ENCODE peak calls at places on chromosome 4, in seven cellular contexts. One of them, this sample, is unnamed.

GRCh38 chr4:39451423-39452023 is 7.2 kb downstream of the RPL9 start:
- DNase-seq in SK-N-SH: no peak
- DNase-seq in CD4-positive, alpha-beta memory T cell: no peak
- DNase-seq in tibial artery: no peak
- DNase-seq in NCI-H2107: no peak
- DNase-seq in NCI-H69: no peak
- DNase-seq in colonic mucosa: no peak
- DNase-seq in this sample: no peak

GRCh38 chr4:10093801-10094552 is 22.6 kb downstream of the WDR1 start:
- DNase-seq in CD4-positive, alpha-beta memory T cell: no peak
- DNase-seq in tibial artery: no peak
- DNase-seq in NCI-H69: no peak
- DNase-seq in colonic mucosa: no peak
- DNase-seq in NCI-H2107: no peak
- DNase-seq in SK-N-SH: peak
- DNase-seq in this sample: no peak

GRCh38 chr4:96598465-96598864 is 758.6 kb downstream of the PDHA2 start:
- DNase-seq in NCI-H2107: no peak
- DNase-seq in CD4-positive, alpha-beta memory T cell: no peak
- DNase-seq in SK-N-SH: no peak
- DNase-seq in colonic mucosa: no peak
- DNase-seq in NCI-H69: no peak
- DNase-seq in tibial artery: no peak
- DNase-seq in this sample: no peak

GRCh38 chr4:134201216-134202098 is at the start of gene PABPC4L:
- DNase-seq in colonic mucosa: peak
- DNase-seq in SK-N-SH: no peak
- DNase-seq in CD4-positive, alpha-beta memory T cell: no peak
- DNase-seq in NCI-H69: peak
- DNase-seq in NCI-H2107: peak
- DNase-seq in tibial artery: peak
- DNase-seq in this sample: peak

GRCh38 chr4:55258152-55258863 is 87.7 kb upstream of the SRD5A3 start:
- DNase-seq in tibial artery: no peak
- DNase-seq in colonic mucosa: no peak
- DNase-seq in SK-N-SH: no peak
- DNase-seq in NCI-H69: no peak
- DNase-seq in CD4-positive, alpha-beta memory T cell: no peak
- DNase-seq in NCI-H2107: no peak
- DNase-seq in this sample: no peak

GRCh38 chr4:25235401-25235800 is 1.6 kb downstream of the PI4K2B start:
- DNase-seq in CD4-positive, alpha-beta memory T cell: no peak
- DNase-seq in NCI-H2107: no peak
- DNase-seq in tibial artery: no peak
- DNase-seq in NCI-H69: peak
- DNase-seq in colonic mucosa: no peak
- DNase-seq in SK-N-SH: no peak
- DNase-seq in this sample: no peak

GRCh38 chr4:125369098-125369497 is 54.3 kb downstream of the FAT4 start:
- DNase-seq in SK-N-SH: no peak
- DNase-seq in CD4-positive, alpha-beta memory T cell: no peak
- DNase-seq in NCI-H69: no peak
- DNase-seq in colonic mucosa: no peak
- DNase-seq in NCI-H2107: no peak
- DNase-seq in tibial artery: no peak
- DNase-seq in this sample: peak

GRCh38 chr4:2482192-2482591 is 13.3 kb downstream of the RNF4 start:
- DNase-seq in CD4-positive, alpha-beta memory T cell: no peak
- DNase-seq in SK-N-SH: no peak
- DNase-seq in colonic mucosa: no peak
- DNase-seq in NCI-H69: no peak
- DNase-seq in NCI-H2107: no peak
- DNase-seq in tibial artery: no peak
- DNase-seq in this sample: no peak

GRCh38 chr4:53098681-53099121 is 236.6 kb downstream of the RASL11B start:
- DNase-seq in NCI-H2107: no peak
- DNase-seq in colonic mucosa: no peak
- DNase-seq in SK-N-SH: no peak
- DNase-seq in CD4-positive, alpha-beta memory T cell: no peak
- DNase-seq in NCI-H69: no peak
- DNase-seq in tibial artery: no peak
- DNase-seq in this sample: peak

GRCh38 chr4:120921456-120922389 is 803 bp downstream of the PRDM5 start:
- DNase-seq in NCI-H69: peak
- DNase-seq in NCI-H2107: no peak
- DNase-seq in colonic mucosa: peak
- DNase-seq in tibial artery: peak
- DNase-seq in CD4-positive, alpha-beta memory T cell: peak
- DNase-seq in SK-N-SH: no peak
- DNase-seq in this sample: peak

GRCh38 chr4:3252831-3253641 is 4.1 kb downstream of the MSANTD1 start:
- DNase-seq in SK-N-SH: no peak
- DNase-seq in CD4-positive, alpha-beta memory T cell: no peak
- DNase-seq in tibial artery: peak
- DNase-seq in NCI-H2107: no peak
- DNase-seq in NCI-H69: no peak
- DNase-seq in colonic mucosa: no peak
- DNase-seq in this sample: no peak

GRCh38 chr4:20301161-20301560 is 49.5 kb downstream of the SLIT2 start:
- DNase-seq in SK-N-SH: no peak
- DNase-seq in NCI-H69: peak
- DNase-seq in colonic mucosa: no peak
- DNase-seq in CD4-positive, alpha-beta memory T cell: no peak
- DNase-seq in tibial artery: no peak
- DNase-seq in NCI-H2107: no peak
- DNase-seq in this sample: no peak

GRCh38 chr4:109294468-109295020 is 7.9 kb downstream of the COL25A1 start:
- DNase-seq in NCI-H2107: no peak
- DNase-seq in NCI-H69: no peak
- DNase-seq in colonic mucosa: no peak
- DNase-seq in CD4-positive, alpha-beta memory T cell: no peak
- DNase-seq in tibial artery: no peak
- DNase-seq in SK-N-SH: no peak
- DNase-seq in this sample: no peak

GRCh38 chr4:179164642-179165338 is 1722.6 kb upstream of the AGA start:
- DNase-seq in NCI-H69: no peak
- DNase-seq in colonic mucosa: no peak
- DNase-seq in tibial artery: no peak
- DNase-seq in CD4-positive, alpha-beta memory T cell: no peak
- DNase-seq in NCI-H2107: no peak
- DNase-seq in SK-N-SH: no peak
- DNase-seq in this sample: no peak

GRCh38 chr4:77586953-77587383 is 18.7 kb upstream of the CXCL13 start:
- DNase-seq in tibial artery: no peak
- DNase-seq in NCI-H69: no peak
- DNase-seq in NCI-H2107: no peak
- DNase-seq in SK-N-SH: no peak
- DNase-seq in colonic mucosa: no peak
- DNase-seq in CD4-positive, alpha-beta memory T cell: peak
- DNase-seq in this sample: peak

GRCh38 chr4:69092190-69092589 is 4.1 kb upstream of the UGT2B7 start:
- DNase-seq in tibial artery: no peak
- DNase-seq in NCI-H69: peak
- DNase-seq in colonic mucosa: no peak
- DNase-seq in CD4-positive, alpha-beta memory T cell: no peak
- DNase-seq in SK-N-SH: no peak
- DNase-seq in NCI-H2107: no peak
- DNase-seq in this sample: peak

GRCh38 chr4:86500527-86500926 is 93.6 kb upstream of the PTPN13 start:
- DNase-seq in SK-N-SH: no peak
- DNase-seq in tibial artery: no peak
- DNase-seq in CD4-positive, alpha-beta memory T cell: no peak
- DNase-seq in colonic mucosa: no peak
- DNase-seq in NCI-H2107: no peak
- DNase-seq in NCI-H69: peak
- DNase-seq in this sample: peak

GRCh38 chr4:123616970-123617392 is 220.4 kb downstream of the SPRY1 start:
- DNase-seq in colonic mucosa: peak
- DNase-seq in NCI-H2107: no peak
- DNase-seq in SK-N-SH: peak
- DNase-seq in NCI-H69: peak
- DNase-seq in CD4-positive, alpha-beta memory T cell: peak
- DNase-seq in tibial artery: peak
- DNase-seq in this sample: no peak

GRCh38 chr4:182093431-182093831 is 149.8 kb upstream of the TENM3 start:
- DNase-seq in tibial artery: no peak
- DNase-seq in NCI-H69: no peak
- DNase-seq in NCI-H2107: no peak
- DNase-seq in colonic mucosa: no peak
- DNase-seq in CD4-positive, alpha-beta memory T cell: no peak
- DNase-seq in SK-N-SH: no peak
- DNase-seq in this sample: no peak

GRCh38 chr4:56671373-56671772 is 9.7 kb downstream of the HOPX start:
- DNase-seq in NCI-H2107: no peak
- DNase-seq in SK-N-SH: no peak
- DNase-seq in tibial artery: no peak
- DNase-seq in NCI-H69: no peak
- DNase-seq in colonic mucosa: no peak
- DNase-seq in CD4-positive, alpha-beta memory T cell: no peak
- DNase-seq in this sample: no peak

GRCh38 chr4:15653430-15653829 is 1.7 kb downstream of the FBXL5 start:
- DNase-seq in CD4-positive, alpha-beta memory T cell: no peak
- DNase-seq in tibial artery: no peak
- DNase-seq in colonic mucosa: no peak
- DNase-seq in NCI-H2107: no peak
- DNase-seq in NCI-H69: no peak
- DNase-seq in SK-N-SH: no peak
- DNase-seq in this sample: no peak

GRCh38 chr4:25843340-25844097 is 19.3 kb downstream of the SEL1L3 start:
- DNase-seq in SK-N-SH: no peak
- DNase-seq in NCI-H69: no peak
- DNase-seq in colonic mucosa: peak
- DNase-seq in CD4-positive, alpha-beta memory T cell: no peak
- DNase-seq in NCI-H2107: no peak
- DNase-seq in tibial artery: no peak
- DNase-seq in this sample: peak

GRCh38 chr4:42865572-42866189 is 26.8 kb upstream of the GRXCR1 start:
- DNase-seq in SK-N-SH: peak
- DNase-seq in CD4-positive, alpha-beta memory T cell: peak
- DNase-seq in colonic mucosa: peak
- DNase-seq in tibial artery: peak
- DNase-seq in NCI-H69: peak
- DNase-seq in NCI-H2107: no peak
- DNase-seq in this sample: peak

GRCh38 chr4:71870456-71870855 is 86.6 kb upstream of the GC start:
- DNase-seq in CD4-positive, alpha-beta memory T cell: no peak
- DNase-seq in NCI-H69: no peak
- DNase-seq in NCI-H2107: no peak
- DNase-seq in SK-N-SH: no peak
- DNase-seq in tibial artery: no peak
- DNase-seq in colonic mucosa: no peak
- DNase-seq in this sample: no peak

GRCh38 chr4:89298788-89299152 is 8.8 kb downstream of the GPRIN3 start:
- DNase-seq in NCI-H2107: peak
- DNase-seq in NCI-H69: peak
- DNase-seq in tibial artery: no peak
- DNase-seq in SK-N-SH: no peak
- DNase-seq in colonic mucosa: no peak
- DNase-seq in CD4-positive, alpha-beta memory T cell: peak
- DNase-seq in this sample: no peak

GRCh38 chr4:173536808-173537429 is 6.9 kb upstream of the HAND2 start:
- DNase-seq in colonic mucosa: peak
- DNase-seq in CD4-positive, alpha-beta memory T cell: no peak
- DNase-seq in NCI-H69: no peak
- DNase-seq in NCI-H2107: no peak
- DNase-seq in tibial artery: no peak
- DNase-seq in SK-N-SH: peak
- DNase-seq in this sample: no peak

GRCh38 chr4:87718221-87718620 is 68.1 kb downstream of the DMP1 start:
- DNase-seq in NCI-H69: no peak
- DNase-seq in tibial artery: no peak
- DNase-seq in CD4-positive, alpha-beta memory T cell: no peak
- DNase-seq in colonic mucosa: no peak
- DNase-seq in NCI-H2107: no peak
- DNase-seq in SK-N-SH: no peak
- DNase-seq in this sample: no peak

GRCh38 chr4:39555472-39555871 is 28.2 kb upstream of the UGDH start:
- DNase-seq in CD4-positive, alpha-beta memory T cell: no peak
- DNase-seq in NCI-H69: no peak
- DNase-seq in tibial artery: no peak
- DNase-seq in NCI-H2107: no peak
- DNase-seq in colonic mucosa: no peak
- DNase-seq in SK-N-SH: no peak
- DNase-seq in this sample: no peak

GRCh38 chr4:156194896-156195295 is 241.2 kb upstream of the CTSO start:
- DNase-seq in SK-N-SH: no peak
- DNase-seq in NCI-H69: no peak
- DNase-seq in NCI-H2107: no peak
- DNase-seq in colonic mucosa: no peak
- DNase-seq in CD4-positive, alpha-beta memory T cell: no peak
- DNase-seq in tibial artery: no peak
- DNase-seq in this sample: peak

GRCh38 chr4:136927172-136927571 is 605.1 kb downstream of the PCDH18 start:
- DNase-seq in NCI-H2107: no peak
- DNase-seq in colonic mucosa: no peak
- DNase-seq in CD4-positive, alpha-beta memory T cell: no peak
- DNase-seq in SK-N-SH: no peak
- DNase-seq in tibial artery: no peak
- DNase-seq in NCI-H69: no peak
- DNase-seq in this sample: peak

This sample was measured in epithelial cell of esophagus.